ENCODE peak calls at places on chromosome 3, in nine cellular contexts. R is activated T-cell treated with anti-CD3 and anti-CD28 coated beads, Interleukin-2, amount 50 U/mL, for 72 hours; P is NCI-H1694 treated with DMSO at 0.1 percent for 48 hours; V is SK-N-DZ; Z is EL; H is left ventricle myocardium inferior; O is NCI-H1092 treated with DMSO at 0.1 percent for 48 hours; M is astrocyte; A is ureter. L is an unnamed sample.

GRCh38 chr3:14148041-14148985 is 23.5 kb downstream of the TMEM43 start:
- DNase-seq in M (no peak), P (no peak), R (no peak), Z (no peak), A (peak; percentile 41), O (no peak), V (no peak), H (no peak), L (peak; percentile 38)

GRCh38 chr3:157127831-157128767 is 31.8 kb downstream of the CCNL1 start:
- DNase-seq in O (no peak), H (no peak), V (peak; percentile 29), Z (peak; percentile 95), M (peak; percentile 86), A (no peak), R (peak; percentile 90), P (no peak), L (peak; percentile 82)

GRCh38 chr3:14549256-14549931 is 9.3 kb upstream of the GRIP2 start:
- DNase-seq in P (no peak), H (no peak), Z (peak; percentile 17), O (no peak), R (no peak), A (no peak), M (no peak), V (no peak), L (peak; percentile 23)

GRCh38 chr3:179716811-179717210 is 64.0 kb downstream of the USP13 start:
- DNase-seq in M (peak; percentile 98), H (no peak), A (no peak), O (no peak), Z (peak; percentile 47), R (no peak), P (no peak), V (no peak), L (no peak)

GRCh38 chr3:11534011-11534782 is 109.5 kb downstream of the VGLL4 start:
- DNase-seq in M (no peak), Z (no peak), R (no peak), A (peak; percentile 42), P (peak; percentile 10), H (no peak), O (no peak), V (no peak), L (peak; percentile 65)

GRCh38 chr3:131568460-131568859 is 65.7 kb upstream of the MRPL3 start:
- DNase-seq in V (no peak), M (no peak), A (no peak), P (no peak), H (no peak), O (no peak), R (no peak), Z (no peak), L (no peak)

GRCh38 chr3:148233403-148233802 is 464.3 kb upstream of the AGTR1 start:
- DNase-seq in M (peak; percentile 32), O (no peak), V (no peak), Z (peak; percentile 65), R (no peak), P (no peak), H (no peak), A (no peak), L (no peak)

GRCh38 chr3:186281172-186281571 is 80.9 kb downstream of the DGKG start:
- DNase-seq in Z (peak; percentile 83), R (no peak), P (no peak), A (no peak), H (no peak), O (no peak), V (no peak), M (peak; percentile 86), L (no peak)

GRCh38 chr3:194632211-194632982 is 822 bp downstream of the TMEM44 start:
- DNase-seq in P (no peak), M (no peak), A (no peak), Z (peak; percentile 59), R (no peak), V (peak; percentile 41), H (peak; percentile 49), O (peak; percentile 50), L (peak; percentile 77)

GRCh38 chr3:5122741-5123706 is 932 bp downstream of the ARL8B start:
- DNase-seq in O (peak; percentile 2), M (peak; percentile 75), R (peak; percentile 39), P (no peak), V (peak; percentile 34), Z (peak; percentile 48), A (no peak), H (peak; percentile 19), L (peak; percentile 51)

GRCh38 chr3:46496745-46497555 is 826 bp upstream of the RTP3 start:
- DNase-seq in H (no peak), O (no peak), V (no peak), A (no peak), Z (peak; percentile 41), P (no peak), M (no peak), R (peak; percentile 35), L (no peak)

GRCh38 chr3:187958432-187959003 is 195.4 kb upstream of the LPP start:
- DNase-seq in A (no peak), P (no peak), H (no peak), M (no peak), O (no peak), R (peak; percentile 37), V (no peak), Z (no peak), L (peak; percentile 53)

GRCh38 chr3:2153047-2153446 is 54.4 kb downstream of the CNTN4 start:
- DNase-seq in P (no peak), R (no peak), O (no peak), Z (no peak), H (no peak), V (no peak), M (no peak), A (no peak), L (no peak)

GRCh38 chr3:86793786-86794185 is 197.2 kb downstream of the VGLL3 start:
- DNase-seq in Z (peak; percentile 95), A (no peak), R (no peak), H (no peak), V (no peak), P (no peak), M (peak; percentile 97), O (no peak), L (no peak)

GRCh38 chr3:16211176-16211904 is 36.9 kb downstream of the GALNT15 start:
- DNase-seq in P (no peak), O (no peak), H (no peak), M (no peak), A (no peak), R (no peak), Z (peak; percentile 17), V (no peak), L (no peak)

GRCh38 chr3:38454179-38454883 is 641 bp downstream of the ACVR2B start:
- DNase-seq in M (no peak), Z (peak; percentile 34), P (no peak), R (peak; percentile 42), H (peak; percentile 25), O (peak; percentile 29), V (no peak), A (no peak), L (peak; percentile 71)

GRCh38 chr3:123409443-123410148 is 39.3 kb downstream of the ADCY5 start:
- DNase-seq in P (no peak), H (no peak), R (no peak), V (no peak), M (no peak), A (no peak), Z (peak; percentile 28), O (no peak), L (no peak)

GRCh38 chr3:39937315-39937714 is 127.9 kb downstream of the MYRIP start:
- DNase-seq in P (no peak), R (no peak), M (no peak), V (no peak), Z (no peak), H (no peak), A (no peak), O (no peak), L (no peak)

GRCh38 chr3:158152186-158152585 is 42.3 kb downstream of the RSRC1 start:
- DNase-seq in A (no peak), V (no peak), P (no peak), H (no peak), M (peak; percentile 64), R (no peak), O (no peak), Z (peak; percentile 52), L (no peak)

L was measured in right cardiac atrium.